ENCODE peak calls at places on chromosomes 3 and 15, in four cellular contexts. W, F, B and C are unnamed samples.

GRCh38 chr3:58581328-58582091 is 4.3 kb upstream of the FAM107A start:
- DNase-seq in W (no peak), B (no peak), F (peak; percentile 67), C (no peak)

GRCh38 chr15:80669599-80670273 is 25.4 kb upstream of the ABHD17C start:
- DNase-seq in W (no peak), B (no peak), F (no peak), C (peak; percentile 70)

GRCh38 chr3:113136071-113136470 is 75.3 kb upstream of the BOC start:
- DNase-seq in B (no peak), F (peak; percentile 15), W (no peak), C (peak; percentile 27)

GRCh38 chr15:73951591-73951990 is 25.3 kb downstream of the LOXL1 start:
- DNase-seq in W (no peak), F (no peak), B (no peak), C (no peak)

GRCh38 chr3:69368129-69368741 is 17.7 kb downstream of the FRMD4B start:
- DNase-seq in W (no peak), B (no peak), F (no peak), C (no peak)

GRCh38 chr15:59456114-59456513 is 18.1 kb downstream of the FAM81A start:
- DNase-seq in F (no peak), W (no peak), B (no peak), C (no peak)

GRCh38 chr15:71485094-71485693 is 325.2 kb upstream of the NR2E3 start:
- DNase-seq in W (no peak), F (peak; percentile 44), B (no peak), C (no peak)

GRCh38 chr3:5302661-5303060 is 115.2 kb downstream of the EDEM1 start:
- DNase-seq in B (no peak), W (no peak), F (no peak), C (no peak)

GRCh38 chr3:132416807-132417694 is at the start of gene DNAJC13:
- DNase-seq in W (peak; percentile 92), B (peak; percentile 58), F (peak; percentile 95), C (peak; percentile 93)

GRCh38 chr3:126126292-126126691 is 42.4 kb upstream of the SLC41A3 start:
- DNase-seq in W (peak; percentile 19), B (no peak), F (no peak), C (no peak)

GRCh38 chr15:77412972-77413371 is 6.9 kb downstream of the PEAK1 start:
- DNase-seq in W (no peak), B (no peak), F (no peak), C (no peak)

GRCh38 chr3:188863999-188864406 is 307.8 kb upstream of the TPRG1 start:
- DNase-seq in F (no peak), W (no peak), B (no peak), C (peak; percentile 72)

GRCh38 chr3:79424811-79425210 is 343.0 kb downstream of the ROBO1 start:
- DNase-seq in B (no peak), F (peak; percentile 4), W (no peak), C (no peak)

GRCh38 chr3:149512073-149512782 is 37.7 kb downstream of the TM4SF4 start:
- DNase-seq in F (peak; percentile 77), B (no peak), W (peak; percentile 79), C (peak; percentile 72)

GRCh38 chr15:61584410-61584809 is 355.3 kb upstream of the RORA start:
- DNase-seq in B (no peak), W (no peak), F (no peak), C (no peak)

GRCh38 chr3:123444023-123444422 is 4.9 kb downstream of the ADCY5 start:
- DNase-seq in W (no peak), F (peak; percentile 39), B (no peak), C (no peak)

GRCh38 chr15:66440501-66440900 is 53.8 kb downstream of the MAP2K1 start:
- DNase-seq in B (no peak), W (no peak), F (no peak), C (no peak)

GRCh38 chr3:127792664-127793292 is 29.5 kb downstream of the MGLL start:
- DNase-seq in F (no peak), B (no peak), W (no peak), C (peak; percentile 98)

GRCh38 chr3:42353632-42354031 is 56.8 kb downstream of the LYZL4 start:
- DNase-seq in F (no peak), W (no peak), B (no peak), C (no peak)

GRCh38 chr3:105356988-105357387 is 9.7 kb upstream of the ALCAM start:
- DNase-seq in B (no peak), W (no peak), F (no peak), C (no peak)

GRCh38 chr3:133083395-133083794 is 45.2 kb downstream of the TMEM108 start:
- DNase-seq in F (no peak), W (no peak), B (no peak), C (no peak)

GRCh38 chr3:197478746-197479668 is 76.8 kb downstream of the BDH1 start:
- DNase-seq in B (no peak), W (no peak), F (no peak), C (no peak)

GRCh38 chr15:96474274-96474673 is 143.8 kb downstream of the NR2F2 start:
- DNase-seq in W (no peak), B (no peak), F (no peak), C (no peak)

GRCh38 chr15:74432968-74433591 is 678 bp downstream of the SEMA7A start:
- DNase-seq in W (no peak), F (no peak), B (no peak), C (no peak)

GRCh38 chr3:106261915-106262683 is 393.3 kb upstream of the CBLB start:
- DNase-seq in W (no peak), F (no peak), B (no peak), C (peak; percentile 85)

GRCh38 chr15:38642689-38643270 is 78.2 kb upstream of the RASGRP1 start:
- DNase-seq in F (no peak), W (no peak), B (no peak), C (no peak)

GRCh38 chr3:33980252-33980651 is 181.8 kb downstream of the PDCD6IP start:
- DNase-seq in F (peak; percentile 55), W (no peak), B (no peak), C (peak; percentile 85)

GRCh38 chr3:46845397-46845859 is 17.8 kb downstream of the MYL3 start:
- DNase-seq in W (peak; percentile 64), F (peak; percentile 92), B (no peak), C (peak; percentile 62)

GRCh38 chr3:80705290-80705689 is 937.5 kb upstream of the ROBO1 start:
- DNase-seq in F (no peak), B (no peak), W (no peak), C (no peak)

GRCh38 chr3:152915695-152916094 is 80.8 kb downstream of the P2RY1 start:
- DNase-seq in B (no peak), F (peak; percentile 11), W (no peak), C (no peak)

GRCh38 chr3:126782554-126782953 is 78.5 kb downstream of the CHCHD6 start:
- DNase-seq in B (no peak), F (peak; percentile 87), W (no peak), C (peak; percentile 87)

GRCh38 chr3:113132571-113132996 is 78.8 kb upstream of the BOC start:
- DNase-seq in W (no peak), F (no peak), B (no peak), C (peak; percentile 68)

GRCh38 chr15:79218588-79219200 is 63.8 kb upstream of the ANKRD34C start:
- DNase-seq in W (no peak), F (no peak), B (no peak), C (peak; percentile 17)

GRCh38 chr3:41159581-41160189 is 39.6 kb upstream of the CTNNB1 start:
- DNase-seq in B (no peak), W (no peak), F (no peak), C (no peak)

GRCh38 chr3:41164776-41165175 is 34.5 kb upstream of the CTNNB1 start:
- DNase-seq in B (no peak), F (no peak), W (no peak), C (no peak)

GRCh38 chr3:41162541-41162940 is 36.8 kb upstream of the CTNNB1 start:
- DNase-seq in F (no peak), W (no peak), B (no peak), C (no peak)

GRCh38 chr3:41162981-41163380 is 36.3 kb upstream of the CTNNB1 start:
- DNase-seq in W (no peak), B (no peak), F (no peak), C (no peak)

DNA sequence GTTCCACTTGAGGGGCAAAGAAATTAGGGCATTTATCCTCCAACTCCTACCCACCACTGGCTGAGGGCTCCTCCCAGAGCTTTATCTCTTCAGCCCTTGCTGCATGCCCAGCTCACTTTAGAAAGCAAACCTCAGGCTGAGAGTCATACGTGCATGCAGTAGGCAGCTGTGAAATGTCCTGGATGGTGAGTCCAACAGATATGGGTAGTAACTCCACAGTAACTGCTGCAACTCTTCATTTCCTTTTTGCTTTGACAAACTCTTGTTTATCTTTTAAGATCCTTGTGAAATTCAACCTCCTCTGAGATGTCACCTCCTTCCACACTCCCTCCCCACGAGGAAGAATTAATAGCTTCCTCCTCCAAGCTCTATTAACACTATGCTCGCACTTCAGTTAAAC is 35.9 kb upstream of the CTNNB1 start:
- DNase-seq in B (no peak), F (no peak), W (no peak), C (no peak)
- H3K56ac ChIP-seq in B (no peak overlapping the region), F (no peak overlapping the region), W (no peak overlapping the region), C (no peak overlapping the region)

GRCh38 chr3:60803156-60803555 is 448.1 kb downstream of the FHIT start:
- DNase-seq in B (no peak), W (no peak), F (no peak), C (no peak)
- H3K56ac ChIP-seq in B (no peak overlapping the region), W (no peak overlapping the region), F (no peak overlapping the region), C (no peak overlapping the region)

DNA sequence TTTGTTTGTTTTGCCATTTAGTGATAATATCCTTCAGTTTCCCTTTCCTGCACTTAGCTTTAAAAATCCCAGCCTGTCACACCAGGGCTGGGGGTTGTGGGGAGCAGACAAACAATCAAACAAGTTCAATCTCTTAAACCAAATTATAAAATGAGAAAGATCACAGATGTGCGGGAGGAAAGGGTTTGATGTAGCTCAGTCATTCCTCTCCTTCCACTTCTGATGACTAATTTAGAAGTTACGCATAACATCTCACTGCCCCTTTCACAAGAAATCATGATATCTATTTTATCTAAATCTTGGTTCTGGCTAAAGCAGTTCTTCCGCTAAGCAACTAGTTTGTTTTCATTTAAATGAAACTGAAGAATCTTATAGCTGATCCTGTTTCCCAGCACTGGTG is 34.1 kb upstream of the ATG7 start:
- DNase-seq in W (no peak), F (no peak), B (no peak), C (peak; percentile 95)
- H3K56ac ChIP-seq in W (no peak overlapping the region), F (no peak overlapping the region), B (no peak overlapping the region), C (peak overlapping the region; percentile 47)

GRCh38 chr3:120200836-120201235 is 84.2 kb downstream of the GPR156 start:
- DNase-seq in W (no peak), B (no peak), F (no peak), C (no peak)

GRCh38 chr3:120203016-120203415 is 82.0 kb downstream of the GPR156 start:
- DNase-seq in B (no peak), W (no peak), F (no peak), C (peak; percentile 78)

GRCh38 chr3:120204338-120204737 is 80.7 kb downstream of the GPR156 start:
- DNase-seq in W (no peak), B (no peak), F (no peak), C (no peak)

GRCh38 chr3:120202363-120202762 is 82.7 kb downstream of the GPR156 start:
- DNase-seq in B (no peak), W (no peak), F (no peak), C (no peak)

GRCh38 chr3:120203621-120204020 is 81.4 kb downstream of the GPR156 start:
- DNase-seq in W (no peak), F (no peak), B (no peak), C (no peak)
- H3K56ac ChIP-seq in W (no peak overlapping the region), F (no peak overlapping the region), B (no peak overlapping the region), C (no peak overlapping the region)

GRCh38 chr3:66150977-66151376 is 69.8 kb upstream of the SLC25A26 start:
- DNase-seq in B (no peak), W (no peak), F (no peak), C (no peak)
- H3K56ac ChIP-seq in B (no peak overlapping the region), W (no peak overlapping the region), F (no peak overlapping the region), C (no peak overlapping the region)